ENCODE peak calls at places on chromosome 7, in six cellular contexts. U is HEK293T, S is A549, Z is IMR-90, P is HepG2, K is K562. X is an unnamed sample.

GRCh38 chr7:98913026-98913425 is 34.7 kb downstream of the TRRAP start:
- DNase-seq in U (no peak), S (no peak), Z (no peak), P (no peak), K (no peak), X (no peak)

GRCh38 chr7:7996568-7996967 is 28.0 kb downstream of the GLCCI1 start:
- DNase-seq in U (peak; percentile 4), S (no peak), Z (peak; percentile 30), P (peak; percentile 4), K (no peak), X (no peak)

GRCh38 chr7:1971946-1972654 is 260.6 kb downstream of the MAD1L1 start:
- DNase-seq in U (no peak), S (no peak), Z (no peak), P (no peak), K (no peak), X (no peak)

GRCh38 chr7:147861058-147861716 is 729.4 kb upstream of the C7orf33 start:
- DNase-seq in U (no peak), S (no peak), Z (no peak), P (no peak), K (no peak), X (no peak)

GRCh38 chr7:151869968-151870918 is 6.7 kb downstream of the PRKAG2 start:
- DNase-seq in U (no peak), S (peak; percentile 31), Z (no peak), P (no peak), K (no peak), X (no peak)

GRCh38 chr7:70392870-70393269 is 739.1 kb upstream of the GALNT17 start:
- DNase-seq in U (no peak), S (no peak), Z (no peak), P (no peak), K (no peak), X (no peak)

GRCh38 chr7:33853361-33854062 is 51.8 kb upstream of the BMPER start:
- DNase-seq in U (no peak), S (no peak), Z (peak; percentile 93), P (no peak), K (no peak), X (no peak)

GRCh38 chr7:79741684-79742083 is 288.2 kb upstream of the MAGI2 start:
- DNase-seq in U (no peak), S (peak; percentile 20), Z (no peak), P (no peak), K (no peak), X (no peak)

GRCh38 chr7:55574062-55574717 is 1.9 kb upstream of the VOPP1 start:
- DNase-seq in U (no peak), S (no peak), Z (peak; percentile 28), P (no peak), K (no peak), X (no peak)

GRCh38 chr7:141418087-141418486 is 133.1 kb upstream of the AGK start:
- DNase-seq in U (no peak), S (no peak), Z (no peak), P (no peak), K (no peak), X (no peak)

GRCh38 chr7:35624299-35625186 is 70.4 kb downstream of the HERPUD2 start:
- DNase-seq in U (peak; percentile 66), S (peak; percentile 47), Z (peak; percentile 29), P (peak; percentile 31), K (peak; percentile 71), X (no peak)

GRCh38 chr7:110442386-110442837 is 648.5 kb upstream of the LRRN3 start:
- DNase-seq in U (peak; percentile 46), S (peak; percentile 62), Z (peak; percentile 37), P (peak; percentile 49), K (peak; percentile 19), X (no peak)

GRCh38 chr7:123643495-123644428 is 11.9 kb upstream of the LMOD2 start:
- DNase-seq in U (peak; percentile 63), S (peak; percentile 13), Z (peak; percentile 70), P (peak; percentile 60), K (no peak), X (no peak)

GRCh38 chr7:102864958-102865357 is 47.8 kb upstream of the LRRC17 start:
- DNase-seq in U (no peak), S (no peak), Z (no peak), P (no peak), K (no peak), X (no peak)

GRCh38 chr7:83731154-83731553 is 82.2 kb upstream of the SEMA3E start:
- DNase-seq in U (no peak), S (no peak), Z (no peak), P (no peak), K (no peak), X (no peak)

GRCh38 chr7:23471090-23471859 is 984 bp upstream of the IGF2BP3 start:
- DNase-seq in U (peak; percentile 63), S (peak; percentile 92), Z (peak; percentile 68), P (peak; percentile 83), K (peak; percentile 87), X (no peak)

GRCh38 chr7:14457567-14458453 is 444.7 kb downstream of the DGKB start:
- DNase-seq in U (peak; percentile 68), S (peak; percentile 76), Z (peak; percentile 82), P (peak; percentile 26), K (peak; percentile 40), X (no peak)

GRCh38 chr7:136079934-136080333 is 102.8 kb upstream of the MTPN start:
- DNase-seq in U (no peak), S (no peak), Z (no peak), P (no peak), K (no peak), X (no peak)

GRCh38 chr7:151316896-151317295 is 24.7 kb upstream of the NUB1 start:
- DNase-seq in U (no peak), S (no peak), Z (no peak), P (no peak), K (no peak), X (no peak)

GRCh38 chr7:68421712-68422111 is 1176.6 kb upstream of the AUTS2 start:
- DNase-seq in U (no peak), S (no peak), Z (no peak), P (no peak), K (no peak), X (no peak)

GRCh38 chr7:64498270-64498669 is 64.6 kb downstream of the ZNF680 start:
- DNase-seq in U (no peak), S (no peak), Z (no peak), P (no peak), K (no peak), X (no peak)

GRCh38 chr7:64494912-64495461 is 67.9 kb downstream of the ZNF680 start:
- DNase-seq in U (no peak), S (no peak), Z (no peak), P (no peak), K (no peak), X (no peak)
- TF ChIP-seq BHLHE40 in U (no peak), S (no peak), Z (no peak), P (no peak), K (no peak), X (no peak)

GRCh38 chr7:30612658-30613265 is 18.1 kb downstream of the GARS1 start:
- DNase-seq in U (no peak), S (no peak), Z (peak; percentile 81), P (no peak), K (no peak), X (no peak)
- TF ChIP-seq BHLHE40 in U (no peak), S (no peak), Z (no peak), P (no peak), K (no peak), X (no peak)

DNA sequence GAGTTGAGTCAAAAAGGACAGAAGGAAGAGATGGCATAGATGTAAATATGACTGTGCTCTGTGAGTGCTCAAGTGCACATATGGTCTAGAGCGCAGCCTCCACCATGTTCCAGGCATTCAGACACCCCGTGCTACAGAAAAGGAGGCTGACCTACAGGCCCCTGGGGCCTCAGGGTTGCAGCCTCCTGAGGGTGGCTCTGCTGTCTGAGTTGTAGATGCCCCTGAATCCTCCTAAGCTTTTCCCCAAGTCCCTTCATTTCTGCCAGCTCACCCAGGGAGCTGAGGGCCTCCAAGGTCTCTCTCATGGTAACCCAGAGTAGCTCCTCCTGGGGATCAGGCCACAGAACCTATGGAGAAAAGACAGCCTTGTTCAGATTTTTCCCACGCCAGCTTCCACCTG is 2.7 kb downstream of the ZNF467 start:
- DNase-seq in U (no peak), S (no peak), Z (no peak), P (no peak), K (no peak), X (no peak)
- TF ChIP-seq BHLHE40 in U (no peak), S (no peak), Z (no peak), P (no peak), K (no peak), X (no peak)

GRCh38 chr7:115476666-115477065 is 553.9 kb downstream of the TFEC start:
- DNase-seq in U (no peak), S (no peak), Z (no peak), P (no peak), K (no peak), X (no peak)
- TF ChIP-seq BHLHE40 in U (no peak), S (no peak), Z (no peak), P (no peak), K (no peak), X (no peak)

DNA sequence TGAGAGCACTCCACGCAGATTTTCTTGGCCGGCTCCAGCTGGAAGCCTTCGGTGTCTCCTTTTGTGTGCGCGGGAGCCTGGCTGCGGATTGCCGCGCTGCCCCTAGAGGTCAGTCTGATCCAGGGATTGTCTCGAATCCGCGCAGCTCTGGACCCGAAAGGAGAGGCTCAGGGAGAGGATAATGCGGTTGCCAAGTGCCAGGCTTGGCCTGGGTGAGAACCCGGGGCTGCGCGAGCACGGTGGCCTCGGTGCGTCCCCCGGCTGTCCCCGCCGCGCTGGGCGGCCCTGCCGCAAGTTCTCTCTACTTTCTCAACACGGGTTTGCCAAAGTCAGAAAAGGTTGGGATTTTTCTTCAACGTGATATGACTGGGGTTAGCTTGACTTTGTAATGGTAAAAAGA is 140.9 kb downstream of the ADCYAP1R1 start:
- DNase-seq in U (peak; percentile 80), S (peak; percentile 66), Z (peak; percentile 16), P (peak; percentile 35), K (peak; percentile 59), X (no peak)
- TF ChIP-seq BHLHE40 in U (no peak), S (no peak), Z (no peak), P (no peak), K (no peak), X (no peak)

GRCh38 chr7:116317907-116318306 is 107.6 kb downstream of the TES start:
- DNase-seq in U (no peak), S (no peak), Z (no peak), P (no peak), K (no peak), X (no peak)
- TF ChIP-seq BHLHE40 in U (no peak), S (no peak), Z (no peak), P (no peak), K (no peak), X (no peak)

DNA sequence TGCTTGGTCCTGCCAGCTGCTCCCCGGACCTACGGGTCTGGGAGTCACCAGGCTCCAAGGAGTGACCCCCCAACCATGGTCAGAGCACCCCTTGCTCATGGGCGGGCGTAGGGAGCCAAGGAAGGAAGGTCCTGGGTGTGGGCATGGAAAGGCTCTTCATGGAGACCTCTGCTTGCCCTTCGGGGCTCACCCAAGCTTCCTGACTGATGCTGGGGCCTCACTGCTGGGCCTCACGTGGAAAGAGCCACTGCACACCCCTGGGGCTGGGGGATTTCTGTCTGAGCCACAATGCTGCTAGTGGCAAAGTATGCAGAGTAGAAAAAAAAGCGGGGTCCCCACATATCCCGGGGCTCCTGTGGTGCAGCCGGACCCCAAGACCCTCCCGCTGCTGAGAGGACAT is 4.1 kb downstream of the CNPY1 start:
- DNase-seq in U (no peak), S (no peak), Z (no peak), P (no peak), K (no peak), X (no peak)
- TF ChIP-seq BHLHE40 in U (no peak), S (no peak), Z (no peak), P (no peak), K (no peak), X (no peak)

GRCh38 chr7:101618207-101618839 is 10.8 kb downstream of the MYL10 start:
- DNase-seq in U (no peak), S (no peak), Z (no peak), P (no peak), K (no peak), X (no peak)
- TF ChIP-seq BHLHE40 in U (no peak), S (no peak), Z (no peak), P (no peak), K (no peak), X (no peak)

X was measured in GM12878.